ENCODE peak calls at places on chromosomes 7 and 10, in five cellular contexts. R, H, G, N and C are unnamed samples.

GRCh38 chr7:32515890-32516550 is 20.7 kb downstream of the AVL9 start:
- DNase-seq in N (peak), H (no peak), G (peak), R (no peak), C (no peak)

GRCh38 chr7:132436121-132436520 is 140.1 kb downstream of the PLXNA4 start:
- DNase-seq in H (no peak), R (no peak), N (no peak), G (no peak), C (no peak)

GRCh38 chr7:503575-504111 is 16.0 kb downstream of the PDGFA start:
- DNase-seq in R (peak), G (no peak), N (no peak), H (peak), C (no peak)

GRCh38 chr7:145732521-145732920 is 384.1 kb upstream of the CNTNAP2 start:
- DNase-seq in H (no peak), G (no peak), N (no peak), R (no peak), C (no peak)

GRCh38 chr10:133422223-133422820 is 2.1 kb downstream of the SPRN start:
- DNase-seq in R (no peak), G (no peak), H (no peak), N (no peak), C (no peak)

GRCh38 chr7:75888464-75889222 is 9.8 kb downstream of the RHBDD2 start:
- DNase-seq in G (no peak), H (peak), N (no peak), R (peak), C (no peak)

GRCh38 chr10:12590682-12591642 is 241.6 kb downstream of the CAMK1D start:
- DNase-seq in N (no peak), H (no peak), R (no peak), G (no peak), C (no peak)

GRCh38 chr10:14102056-14102455 is 228.7 kb downstream of the FRMD4A start:
- DNase-seq in N (peak), R (no peak), G (no peak), H (no peak), C (no peak)

GRCh38 chr7:158016171-158017087 is 571.2 kb downstream of the PTPRN2 start:
- DNase-seq in N (no peak), H (no peak), G (no peak), R (no peak), C (no peak)

GRCh38 chr7:42198296-42198695 is 38.7 kb downstream of the GLI3 start:
- DNase-seq in H (no peak), N (no peak), G (no peak), R (no peak), C (peak)

GRCh38 chr7:5295039-5296014 is 12.6 kb downstream of the SLC29A4 start:
- DNase-seq in N (no peak), R (no peak), G (no peak), H (no peak), C (no peak)

GRCh38 chr10:79072041-79072441 is 3.3 kb downstream of the ZMIZ1 start:
- DNase-seq in G (no peak), N (no peak), H (no peak), R (no peak), C (no peak)

GRCh38 chr10:132337019-132337418 is 5.0 kb downstream of the LRRC27 start:
- DNase-seq in R (no peak), G (no peak), H (no peak), N (peak), C (peak)

GRCh38 chr7:96415293-96415940 is 93.5 kb upstream of the SLC25A13 start:
- DNase-seq in R (peak), H (no peak), N (no peak), G (no peak), C (no peak)

GRCh38 chr7:136470179-136470578 is 398.3 kb upstream of the CHRM2 start:
- DNase-seq in G (no peak), N (no peak), H (no peak), R (no peak), C (no peak)

GRCh38 chr7:152462995-152463713 is 27.4 kb upstream of the KMT2C start:
- DNase-seq in H (no peak), N (peak), G (peak), R (no peak), C (peak)

GRCh38 chr10:117536862-117537435 is 5.6 kb upstream of the EMX2 start:
- DNase-seq in G (no peak), H (no peak), N (no peak), R (no peak), C (no peak)

GRCh38 chr10:89171996-89172395 is 35.1 kb downstream of the CH25H start:
- DNase-seq in R (no peak), H (no peak), N (peak), G (no peak), C (no peak)

GRCh38 chr7:102009628-102010027 is 192.2 kb downstream of the CUX1 start:
- DNase-seq in R (no peak), H (no peak), G (peak), N (no peak), C (peak)

GRCh38 chr10:22911889-22912762 is 15.7 kb upstream of the ARMC3 start:
- DNase-seq in N (peak), H (no peak), G (peak), R (no peak), C (peak)

GRCh38 chr10:127354255-127354654 is 157.9 kb upstream of the INSYN2A start:
- DNase-seq in H (no peak), N (peak), G (peak), R (no peak), C (no peak)

GRCh38 chr7:157573244-157573643 is 236.4 kb downstream of the DNAJB6 start:
- DNase-seq in N (no peak), R (peak), H (no peak), G (no peak), C (no peak)

GRCh38 chr10:44756235-44756634 is 154.9 kb upstream of the TMEM72 start:
- DNase-seq in R (no peak), N (peak), H (no peak), G (peak), C (peak)

GRCh38 chr7:46396501-46396900 is 475.4 kb upstream of the IGFBP3 start:
- DNase-seq in G (no peak), N (no peak), R (no peak), H (no peak), C (no peak)

GRCh38 chr10:58756126-58756525 is 243.5 kb downstream of the BICC1 start:
- DNase-seq in R (no peak), N (peak), G (peak), H (no peak), C (peak)

GRCh38 chr10:96655577-96656213 is 64.6 kb downstream of the PIK3AP1 start:
- DNase-seq in R (no peak), N (no peak), G (no peak), H (no peak), C (no peak)

GRCh38 chr10:76009531-76009930 is 578.1 kb downstream of the LRMDA start:
- DNase-seq in N (no peak), H (no peak), G (no peak), R (no peak), C (no peak)

GRCh38 chr7:32164341-32164996 is 94.3 kb upstream of the PDE1C start:
- DNase-seq in G (peak), R (no peak), N (peak), H (no peak), C (peak)

GRCh38 chr7:25653412-25653811 is 425.1 kb upstream of the NPVF start:
- DNase-seq in R (no peak), H (no peak), G (no peak), N (no peak), C (no peak)

GRCh38 chr10:27621441-27621840 is 117.3 kb downstream of the RAB18 start:
- DNase-seq in G (no peak), H (no peak), N (no peak), R (no peak), C (peak)

GRCh38 chr7:105387621-105388372 is 924 bp downstream of the SRPK2 start:
- DNase-seq in N (peak), H (peak), G (peak), R (peak), C (peak)

GRCh38 chr7:24965831-24966708 is 13.9 kb downstream of the OSBPL3 start:
- DNase-seq in H (peak), G (no peak), N (no peak), R (no peak), C (no peak)

GRCh38 chr10:59799421-59799820 is 46.2 kb upstream of the MRLN start:
- DNase-seq in G (no peak), R (no peak), N (peak), H (no peak), C (no peak)

GRCh38 chr7:30019960-30020359 is 6.5 kb downstream of the FKBP14 start:
- DNase-seq in H (no peak), R (no peak), G (peak), N (peak), C (no peak)

GRCh38 chr10:128694532-128694931 is 568.3 kb upstream of the MKI67 start:
- DNase-seq in G (no peak), N (no peak), H (no peak), R (no peak), C (no peak)

GRCh38 chr7:79504607-79505389 is 51.3 kb upstream of the MAGI2 start:
- DNase-seq in G (peak), R (no peak), H (no peak), N (peak), C (peak)

GRCh38 chr10:110244550-110244949 is 37.1 kb downstream of the MXI1 start:
- DNase-seq in H (no peak), R (no peak), N (peak), G (no peak), C (no peak)

GRCh38 chr7:87151701-87152111 is 547 bp upstream of the DMTF1 start:
- DNase-seq in G (no peak), N (no peak), H (no peak), R (no peak), C (no peak)

GRCh38 chr7:87152897-87153641 is 816 bp downstream of the DMTF1 start:
- DNase-seq in R (peak), N (peak), H (peak), G (peak), C (peak)

GRCh38 chr7:87152112-87152896 is at the start of gene DMTF1:
- DNase-seq in G (peak), R (peak), N (peak), H (peak), C (peak)

GRCh38 chr7:87148332-87148955 is 3.8 kb upstream of the DMTF1 start:
- DNase-seq in H (no peak), N (peak), R (no peak), G (peak), C (peak)

GRCh38 chr7:87151002-87151505 is 1.2 kb upstream of the DMTF1 start:
- DNase-seq in H (no peak), G (no peak), R (no peak), N (no peak), C (no peak)
- H3K4me3 ChIP-seq in H (peak), G (no peak), R (peak), N (no peak), C (peak)

DNA sequence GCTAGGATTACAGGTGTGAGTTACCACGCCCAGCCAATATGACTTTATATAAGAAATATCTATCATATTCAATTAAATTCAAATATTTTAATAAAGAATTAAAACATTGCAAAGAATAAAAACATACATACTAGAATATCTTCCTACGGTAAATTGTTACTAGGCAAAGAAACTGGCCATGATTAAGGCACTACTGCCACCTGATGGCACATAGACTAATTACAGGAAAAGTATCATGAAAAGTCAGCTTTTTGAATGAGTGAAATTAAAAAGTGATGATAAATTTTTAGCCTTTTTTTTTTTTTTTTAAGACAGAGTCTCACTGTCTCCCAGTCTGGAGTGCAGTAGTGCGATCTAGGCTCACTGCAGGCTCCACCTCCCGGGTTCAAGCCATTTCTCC is 30.9 kb downstream of the MRPS33 start:
- DNase-seq in H (no peak), G (peak), N (peak), R (no peak), C (no peak)
- TF ChIP-seq CTCF in H (no peak), G (peak), N (peak), R (no peak), C (peak)

DNA sequence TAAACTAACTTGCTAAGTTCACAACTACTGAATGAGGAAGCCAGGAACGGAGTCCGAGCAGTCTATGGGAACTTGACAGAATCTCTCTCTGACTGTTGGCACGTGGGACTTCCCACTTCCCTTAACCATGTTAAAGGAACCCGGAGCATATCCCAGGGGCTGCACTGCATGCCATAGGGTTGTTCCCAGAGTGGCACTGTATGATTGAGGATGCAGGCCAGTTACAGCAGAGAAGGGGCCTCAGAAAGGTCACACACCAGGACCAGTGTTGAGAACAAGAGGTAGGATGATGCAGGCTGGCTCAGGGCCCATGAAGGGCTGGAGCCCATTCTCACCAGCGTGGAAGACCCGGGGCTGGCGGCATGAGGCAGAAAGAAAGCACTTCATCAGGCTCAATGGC is 201.8 kb downstream of the NSUN6 start:
- DNase-seq in N (no peak), G (no peak), H (no peak), R (no peak), C (no peak)
- H3K4me3 ChIP-seq in N (no peak), G (no peak), H (no peak), R (no peak), C (no peak)

GRCh38 chr7:7895754-7896153 is 72.8 kb upstream of the GLCCI1 start:
- DNase-seq in R (no peak), N (no peak), H (no peak), G (no peak), C (no peak)
- TF ChIP-seq CTCF in R (no peak), N (no peak), H (no peak), G (no peak), C (no peak)

GRCh38 chr10:70344144-70344543 is 38.3 kb downstream of the LRRC20 start:
- DNase-seq in R (no peak), G (no peak), N (no peak), H (no peak), C (no peak)
- H3K4me3 ChIP-seq in R (no peak), G (no peak), N (no peak), H (no peak), C (no peak)

GRCh38 chr10:119290301-119291036 is 83.1 kb downstream of the GRK5 start:
- DNase-seq in R (no peak), H (no peak), N (peak), G (peak), C (no peak)
- TF ChIP-seq CTCF in R (no peak), H (no peak), N (peak), G (peak), C (no peak)